ENCODE peak calls at places on chromosomes 12 and 14, in five cellular contexts. V is lung, W is uterus, T is IMR-90, H is lower lobe of right lung. B is an unnamed sample.

GRCh38 chr12:127290251-127290650 is 976.7 kb upstream of the TMEM132C start:
- DNase-seq in V (no peak), T (no peak), W (no peak), H (no peak), B (no peak)

GRCh38 chr12:81078469-81079196 is 754 bp downstream of the ACSS3 start:
- DNase-seq in H (no peak), W (peak), V (peak), T (peak), B (no peak)

GRCh38 chr14:39431416-39432178 is 636 bp downstream of the FBXO33 start:
- DNase-seq in T (peak), W (peak), H (peak), V (peak), B (peak)

GRCh38 chr14:91872517-91873470 is 5.5 kb upstream of the TC2N start:
- DNase-seq in T (peak), H (peak), W (peak), V (peak), B (peak)

GRCh38 chr12:112755507-112755906 is 36.0 kb upstream of the RPH3A start:
- DNase-seq in W (no peak), H (no peak), V (no peak), T (no peak), B (no peak)

GRCh38 chr14:88168498-88169165 is 154.4 kb downstream of the KCNK10 start:
- DNase-seq in V (peak), T (peak), W (no peak), H (no peak), B (no peak)

GRCh38 chr14:66003082-66003740 is 483.0 kb upstream of the CCDC196 start:
- DNase-seq in W (no peak), H (no peak), V (no peak), T (no peak), B (no peak)

GRCh38 chr12:591571-592505 is 71.4 kb downstream of the NINJ2 start:
- DNase-seq in V (no peak), T (no peak), W (no peak), H (no peak), B (peak)

GRCh38 chr12:92608418-92609091 is 94.2 kb upstream of the PLEKHG7 start:
- DNase-seq in W (no peak), H (no peak), T (peak), V (no peak), B (no peak)

GRCh38 chr12:3685813-3686212 is 67.1 kb downstream of the CRACR2A start:
- DNase-seq in H (no peak), V (no peak), W (no peak), T (no peak), B (no peak)

GRCh38 chr12:68482660-68483059 is 128.0 kb upstream of the RAP1B start:
- DNase-seq in V (no peak), W (no peak), T (no peak), H (no peak), B (no peak)

GRCh38 chr12:6052940-6053329 is 71.5 kb downstream of the VWF start:
- DNase-seq in H (no peak), W (no peak), T (peak), V (no peak), B (no peak)

GRCh38 chr14:105249175-105250007 is 1.1 kb downstream of the BTBD6 start:
- DNase-seq in H (peak), W (no peak), T (peak), V (no peak), B (no peak)

GRCh38 chr12:93177208-93178153 is 200.2 kb upstream of the NUDT4 start:
- DNase-seq in T (no peak), W (no peak), H (no peak), V (no peak), B (no peak)

GRCh38 chr12:25501565-25501964 is 51.5 kb downstream of the LMNTD1 start:
- DNase-seq in V (no peak), W (no peak), T (peak), H (no peak), B (no peak)

GRCh38 chr14:54711812-54712211 is 144.9 kb downstream of the SAMD4A start:
- DNase-seq in H (no peak), T (no peak), W (no peak), V (no peak), B (no peak)

GRCh38 chr12:24921251-24922038 is 27.5 kb downstream of the BCAT1 start:
- DNase-seq in V (no peak), T (peak), W (no peak), H (no peak), B (no peak)

GRCh38 chr12:13811061-13811460 is 170.3 kb downstream of the GRIN2B start:
- DNase-seq in V (no peak), T (no peak), W (no peak), H (no peak), B (no peak)

GRCh38 chr12:68327896-68328295 is 4.3 kb downstream of the MDM1 start:
- DNase-seq in T (no peak), V (no peak), W (no peak), H (no peak), B (no peak)

GRCh38 chr12:113926792-113927191 is 39.3 kb downstream of the RBM19 start:
- DNase-seq in W (no peak), V (no peak), H (no peak), T (no peak), B (no peak)

GRCh38 chr12:4807116-4807783 is 87.0 kb downstream of the GALNT8 start:
- DNase-seq in V (no peak), T (no peak), H (no peak), W (no peak), B (no peak)

GRCh38 chr12:31201382-31201781 is 124.6 kb downstream of the SINHCAF start:
- DNase-seq in T (no peak), W (no peak), H (no peak), V (no peak), B (no peak)

GRCh38 chr12:48995061-48995879 is 3.9 kb downstream of the DDN start:
- DNase-seq in V (peak), W (peak), H (peak), T (peak), B (peak)

GRCh38 chr12:4148418-4149056 is 125.0 kb upstream of the CCND2 start:
- DNase-seq in H (peak), T (no peak), W (no peak), V (no peak), B (peak)

GRCh38 chr14:54902521-54903420 is at the start of gene GCH1:
- DNase-seq in H (peak), V (peak), W (peak), T (peak), B (peak)

GRCh38 chr14:90426663-90427062 is 29.8 kb downstream of the CALM1 start:
- DNase-seq in V (no peak), T (no peak), W (no peak), H (no peak), B (peak)

GRCh38 chr14:94393474-94393873 is 5.1 kb upstream of the SERPINA1 start:
- DNase-seq in H (no peak), W (no peak), T (no peak), V (no peak), B (no peak)

GRCh38 chr12:90253674-90254181 is 545.1 kb upstream of the ATP2B1 start:
- DNase-seq in T (peak), V (peak), H (peak), W (peak), B (peak)

GRCh38 chr14:95523818-95524448 is 7.5 kb upstream of the SYNE3 start:
- DNase-seq in H (peak), V (peak), W (no peak), T (peak), B (no peak)

GRCh38 chr12:8081228-8081920 is 700 bp upstream of the NECAP1 start:
- DNase-seq in W (no peak), H (no peak), V (no peak), T (no peak), B (no peak)

GRCh38 chr12:12582895-12583303 is 20.2 kb upstream of the DUSP16 start:
- DNase-seq in T (peak), V (peak), W (no peak), H (no peak), B (no peak)

GRCh38 chr14:61188196-61188595 is 92.9 kb downstream of the TMEM30B start:
- DNase-seq in V (no peak), W (no peak), T (no peak), H (peak), B (peak)
- H3K27ac ChIP-seq in V (no peak), W (peak), T (peak), H (no peak), B (no peak)

GRCh38 chr12:102702447-102703114 is 214.5 kb downstream of the PAH start:
- DNase-seq in W (peak), V (peak), H (no peak), T (peak), B (no peak)
- TF ChIP-seq CTCF in W (peak), V (peak), H (peak), T (peak), B (peak)

GRCh38 chr14:75307700-75308379 is 29.2 kb downstream of the FOS start:
- DNase-seq in H (peak), V (peak), T (peak), W (peak), B (peak)
- H3K27ac ChIP-seq in H (no peak), V (no peak), T (no peak), W (no peak), B (no peak)

GRCh38 chr12:38915783-38916182 is 10.4 kb upstream of the CPNE8 start:
- DNase-seq in V (no peak), H (no peak), T (no peak), W (no peak), B (no peak)

GRCh38 chr12:38919191-38919590 is 13.8 kb upstream of the CPNE8 start:
- DNase-seq in H (no peak), W (no peak), T (no peak), V (no peak), B (no peak)

GRCh38 chr12:38926501-38926900 is 21.1 kb upstream of the CPNE8 start:
- DNase-seq in T (no peak), V (no peak), W (no peak), H (no peak), B (no peak)

DNA sequence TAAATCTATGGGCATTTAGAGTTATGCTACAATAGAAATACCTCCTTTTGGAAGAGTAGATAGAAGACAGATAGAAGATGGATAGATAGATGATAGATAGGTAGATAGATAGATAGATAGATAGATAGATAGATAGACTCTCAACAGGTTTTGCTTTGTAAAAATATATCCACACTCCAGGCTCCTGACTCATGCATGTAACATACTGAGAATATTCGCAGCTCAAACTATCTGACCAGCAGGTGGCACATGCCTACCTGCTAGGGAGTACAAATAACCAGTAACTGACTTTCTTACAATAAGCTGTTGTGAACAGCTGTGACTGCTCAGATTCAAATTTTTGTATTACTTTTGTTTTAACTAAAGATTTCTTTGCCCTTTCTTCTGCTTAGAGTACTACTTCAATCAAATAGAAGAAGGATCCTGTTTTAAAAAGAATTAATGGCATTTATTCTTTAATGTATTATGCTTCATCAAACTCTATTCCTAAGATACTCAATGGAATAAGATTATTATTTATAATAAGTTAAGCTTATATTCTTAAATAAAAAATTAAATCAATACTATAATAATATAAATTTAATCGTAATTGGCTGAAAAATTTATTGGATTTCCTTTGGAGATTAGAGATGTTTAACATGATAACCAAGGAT is 15.8 kb upstream of the CPNE8 start:
- DNase-seq in V (peak), H (no peak), W (no peak), T (no peak), B (peak)
- TF ChIP-seq CTCF in V (no peak), H (peak), W (no peak), T (no peak), B (peak)

GRCh38 chr14:69610020-69610858 is 1.2 kb upstream of the SUSD6 start:
- DNase-seq in H (no peak), T (no peak), W (no peak), V (no peak), B (no peak)

GRCh38 chr14:69611264-69612013 is at the start of gene SUSD6:
- DNase-seq in V (peak), W (peak), T (peak), H (peak), B (peak)

GRCh38 chr14:69612759-69613145 is 1.4 kb downstream of the SUSD6 start:
- DNase-seq in V (no peak), W (no peak), H (no peak), T (no peak), B (no peak)

GRCh38 chr14:69612014-69612758 is 790 bp downstream of the SUSD6 start:
- DNase-seq in W (peak), V (no peak), H (peak), T (peak), B (peak)

DNA sequence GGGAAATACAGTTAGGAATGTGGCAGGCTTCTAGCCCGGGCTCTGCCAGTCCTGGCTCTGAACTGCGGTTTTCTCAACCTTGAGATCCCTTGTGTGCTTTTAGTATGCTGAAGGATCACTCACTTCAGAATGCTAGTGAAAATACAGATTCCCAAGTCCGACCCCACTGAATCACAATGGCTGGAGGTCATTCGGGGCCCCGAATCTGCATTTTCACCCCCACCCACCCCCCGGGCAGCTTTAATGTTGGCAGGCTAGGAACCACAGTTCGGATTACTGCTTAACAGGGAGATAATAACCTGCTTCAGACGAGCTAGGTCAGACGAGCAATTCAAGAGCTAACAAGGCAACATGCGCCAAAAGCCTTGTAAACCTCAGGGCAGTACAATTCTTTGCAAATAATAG is 535 bp upstream of the SUSD6 start:
- DNase-seq in H (no peak), W (no peak), T (no peak), V (no peak), B (no peak)
- H3K27ac ChIP-seq in H (peak), W (peak), T (peak), V (peak), B (peak)

B was measured in left ventricle myocardium inferior.